ENCODE peak calls at places on chromosomes 7 and 10, in ten cellular contexts. D is neuronal stem cell, B is spleen, S is uterus, H is IMR-90, V is PC-9, Z is GM23338, Y is lower leg skin, X is aorta, J is Peyer's patch. K is an unnamed sample.
A peak's percentile ranks its signal among the peaks of the same experiment; 100 is the strongest.

GRCh38 chr10:94630017-94630688 is 53.4 kb upstream of the CYP2C18 start:
- DNase-seq in D (peak; percentile 37), B (no peak), S (no peak), H (peak; percentile 12), V (no peak), Z (peak; percentile 67), Y (no peak), X (no peak), J (no peak), K (no peak)

GRCh38 chr10:86795353-86795752 is 38.9 kb downstream of the BMPR1A start:
- DNase-seq in D (peak; percentile 64), B (no peak), S (no peak), H (peak; percentile 89), V (peak; percentile 36), Z (peak; percentile 89), Y (no peak), X (no peak), J (no peak), K (no peak)

GRCh38 chr10:63717089-63717715 is 196.0 kb downstream of the REEP3 start:
- DNase-seq in D (no peak), B (no peak), S (no peak), H (no peak), V (no peak), Z (no peak), Y (no peak), X (no peak), J (no peak), K (no peak)

GRCh38 chr10:31374146-31374696 is 55.2 kb downstream of the ZEB1 start:
- DNase-seq in D (no peak), B (no peak), S (no peak), H (peak; percentile 59), V (no peak), Z (no peak), Y (no peak), X (no peak), J (no peak), K (no peak)

GRCh38 chr7:77368974-77369373 is 47.2 kb downstream of the GSAP start:
- DNase-seq in D (no peak), B (no peak), S (no peak), H (peak; percentile 16), V (no peak), Z (no peak), Y (no peak), X (no peak), J (no peak), K (no peak)

GRCh38 chr7:99047526-99048077 is 96.3 kb downstream of the SMURF1 start:
- DNase-seq in D (no peak), B (no peak), S (no peak), H (no peak), V (no peak), Z (no peak), Y (no peak), X (no peak), J (no peak), K (no peak)

GRCh38 chr10:46545861-46546590 is 10.4 kb downstream of the GPRIN2 start:
- DNase-seq in D (no peak), B (peak; percentile 70), S (peak; percentile 7), H (no peak), V (no peak), Z (no peak), Y (no peak), X (peak; percentile 69), J (peak; percentile 14), K (peak; percentile 9)

GRCh38 chr10:96613565-96613964 is 26.8 kb upstream of the TM9SF3 start:
- DNase-seq in D (no peak), B (no peak), S (no peak), H (peak; percentile 3), V (no peak), Z (no peak), Y (no peak), X (no peak), J (no peak), K (peak; percentile 67)

DNA sequence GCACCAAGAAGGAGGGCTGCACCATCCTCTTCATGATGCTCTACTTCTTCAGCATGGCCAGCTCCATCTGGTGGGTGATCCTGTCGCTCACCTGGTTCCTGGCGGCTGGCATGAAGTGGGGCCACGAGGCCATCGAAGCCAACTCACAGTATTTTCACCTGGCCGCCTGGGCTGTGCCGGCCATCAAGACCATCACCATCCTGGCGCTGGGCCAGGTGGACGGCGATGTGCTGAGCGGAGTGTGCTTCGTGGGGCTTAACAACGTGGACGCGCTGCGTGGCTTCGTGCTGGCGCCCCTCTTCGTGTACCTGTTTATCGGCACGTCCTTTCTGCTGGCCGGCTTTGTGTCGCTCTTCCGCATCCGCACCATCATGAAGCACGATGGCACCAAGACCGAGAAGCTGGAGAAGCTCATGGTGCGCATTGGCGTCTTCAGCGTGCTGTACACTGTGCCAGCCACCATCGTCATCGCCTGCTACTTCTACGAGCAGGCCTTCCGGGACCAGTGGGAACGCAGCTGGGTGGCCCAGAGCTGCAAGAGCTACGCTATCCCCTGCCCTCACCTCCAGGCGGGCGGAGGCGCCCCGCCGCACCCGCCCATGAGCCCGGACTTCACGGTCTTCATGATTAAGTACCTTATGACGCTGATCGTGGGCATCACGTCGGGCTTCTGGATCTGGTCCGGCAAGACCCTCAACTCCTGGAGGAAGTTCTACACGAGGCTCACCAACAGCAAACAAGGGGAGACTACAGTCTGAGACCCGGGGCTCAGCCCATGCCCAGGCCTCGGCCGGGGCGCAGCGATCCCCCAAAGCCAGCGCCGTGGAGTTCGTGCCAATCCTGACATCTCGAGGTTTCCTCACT is 2.1 kb downstream of the FZD1 start:
- DNase-seq in D (no peak), B (peak; percentile 76), S (peak; percentile 24), H (peak; percentile 47), V (no peak), Z (peak; percentile 45), Y (no peak), X (peak; percentile 89), J (no peak), K (no peak)
- H3K4me3 ChIP-seq in D (peak overlapping the region; percentile 93), B (peak overlapping the region; percentile 86), S (peak overlapping the region; percentile 62), H (peak overlapping the region; percentile 75), V (no peak overlapping the region), Z (peak overlapping the region; percentile 77), Y (peak overlapping the region; percentile 95), X (peak overlapping the region; percentile 86), J (peak overlapping the region; percentile 90), K (no peak overlapping the region)

GRCh38 chr10:100731603-100732596 is 13.5 kb upstream of the PAX2 start:
- DNase-seq in D (no peak), B (peak; percentile 32), S (no peak), H (no peak), V (no peak), Z (peak; percentile 71), Y (no peak), X (no peak), J (no peak), K (no peak)

GRCh38 chr10:100727808-100728207 is 17.6 kb upstream of the PAX2 start:
- DNase-seq in D (no peak), B (no peak), S (no peak), H (no peak), V (no peak), Z (no peak), Y (no peak), X (no peak), J (no peak), K (no peak)

GRCh38 chr10:100730739-100731602 is 14.4 kb upstream of the PAX2 start:
- DNase-seq in D (no peak), B (peak; percentile 75), S (no peak), H (peak; percentile 6), V (no peak), Z (peak; percentile 41), Y (no peak), X (peak; percentile 73), J (no peak), K (no peak)

GRCh38 chr10:100728928-100729876 is 16.2 kb upstream of the PAX2 start:
- DNase-seq in D (no peak), B (peak; percentile 72), S (no peak), H (peak; percentile 13), V (no peak), Z (peak; percentile 87), Y (no peak), X (peak; percentile 67), J (no peak), K (peak; percentile 45)

DNA sequence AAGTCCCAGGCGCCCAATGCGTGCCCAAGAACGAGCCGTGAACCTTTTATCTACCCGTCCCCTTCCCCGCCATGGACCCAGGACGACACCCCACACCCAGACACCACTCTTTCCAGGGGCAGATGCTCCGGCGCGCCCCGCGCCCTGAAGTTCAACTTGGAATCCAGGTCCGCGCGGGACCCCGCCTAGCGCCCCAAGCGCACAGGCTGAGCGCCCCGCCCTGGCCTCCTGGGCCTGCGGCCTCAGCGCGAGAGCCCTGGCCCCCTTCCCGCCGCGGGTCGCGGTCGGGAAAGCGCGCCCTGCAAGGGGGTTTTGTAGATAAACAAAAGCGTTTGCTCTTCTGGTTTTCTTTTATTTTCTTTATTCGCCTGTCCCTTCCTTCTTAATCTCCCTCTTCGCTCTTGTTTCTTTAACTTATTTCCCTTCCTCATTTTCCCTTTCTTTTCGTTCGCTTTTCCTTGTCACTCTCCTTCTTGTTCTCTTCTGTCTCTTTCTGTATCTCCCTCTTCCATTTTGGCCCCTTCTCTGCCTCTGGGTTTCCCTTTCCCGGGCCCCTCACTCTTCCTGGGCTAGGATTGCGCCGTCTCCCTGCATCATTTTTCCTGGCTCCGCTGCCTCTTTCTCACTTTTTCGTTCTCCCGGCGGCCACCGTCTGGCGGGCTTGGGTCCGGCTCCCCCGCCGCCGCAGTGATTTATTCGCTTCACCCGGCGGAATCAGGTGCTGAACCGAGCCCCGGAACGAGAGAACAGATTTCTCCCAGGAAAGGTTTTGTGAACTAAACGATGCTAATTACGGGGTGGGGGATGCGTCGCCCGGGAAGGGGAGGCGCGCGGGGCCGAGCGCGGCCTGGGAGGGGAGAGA is 15.3 kb upstream of the PAX2 start:
- DNase-seq in D (no peak), B (peak; percentile 60), S (no peak), H (no peak), V (no peak), Z (peak; percentile 58), Y (no peak), X (peak; percentile 73), J (no peak), K (no peak)
- H3K4me3 ChIP-seq in D (no peak overlapping the region), B (peak overlapping the region; percentile 21), S (peak overlapping the region; percentile 13), H (no peak overlapping the region), V (no peak overlapping the region), Z (peak overlapping the region; percentile 46), Y (no peak overlapping the region), X (no peak overlapping the region), J (peak overlapping the region; percentile 14), K (peak overlapping the region; percentile 32)

GRCh38 chr10:3451516-3452185 is 279.1 kb upstream of the PITRM1 start:
- DNase-seq in D (no peak), B (no peak), S (no peak), H (no peak), V (no peak), Z (no peak), Y (no peak), X (no peak), J (no peak), K (no peak)

GRCh38 chr10:3455385-3456334 is 283.1 kb upstream of the PITRM1 start:
- DNase-seq in D (no peak), B (no peak), S (no peak), H (peak; percentile 19), V (no peak), Z (no peak), Y (no peak), X (no peak), J (no peak), K (no peak)

GRCh38 chr10:3452683-3453388 is 280.3 kb upstream of the PITRM1 start:
- DNase-seq in D (no peak), B (no peak), S (no peak), H (peak; percentile 90), V (no peak), Z (no peak), Y (no peak), X (no peak), J (no peak), K (no peak)

GRCh38 chr10:3452234-3452633 is 279.7 kb upstream of the PITRM1 start:
- DNase-seq in D (no peak), B (no peak), S (no peak), H (peak; percentile 97), V (no peak), Z (peak; percentile 72), Y (no peak), X (no peak), J (no peak), K (no peak)
- H3K4me3 ChIP-seq in D (no peak overlapping the region), B (no peak overlapping the region), S (no peak overlapping the region), H (peak overlapping the region; percentile 17), V (no peak overlapping the region), Z (no peak overlapping the region), Y (no peak overlapping the region), X (no peak overlapping the region), J (no peak overlapping the region), K (no peak overlapping the region)

DNA sequence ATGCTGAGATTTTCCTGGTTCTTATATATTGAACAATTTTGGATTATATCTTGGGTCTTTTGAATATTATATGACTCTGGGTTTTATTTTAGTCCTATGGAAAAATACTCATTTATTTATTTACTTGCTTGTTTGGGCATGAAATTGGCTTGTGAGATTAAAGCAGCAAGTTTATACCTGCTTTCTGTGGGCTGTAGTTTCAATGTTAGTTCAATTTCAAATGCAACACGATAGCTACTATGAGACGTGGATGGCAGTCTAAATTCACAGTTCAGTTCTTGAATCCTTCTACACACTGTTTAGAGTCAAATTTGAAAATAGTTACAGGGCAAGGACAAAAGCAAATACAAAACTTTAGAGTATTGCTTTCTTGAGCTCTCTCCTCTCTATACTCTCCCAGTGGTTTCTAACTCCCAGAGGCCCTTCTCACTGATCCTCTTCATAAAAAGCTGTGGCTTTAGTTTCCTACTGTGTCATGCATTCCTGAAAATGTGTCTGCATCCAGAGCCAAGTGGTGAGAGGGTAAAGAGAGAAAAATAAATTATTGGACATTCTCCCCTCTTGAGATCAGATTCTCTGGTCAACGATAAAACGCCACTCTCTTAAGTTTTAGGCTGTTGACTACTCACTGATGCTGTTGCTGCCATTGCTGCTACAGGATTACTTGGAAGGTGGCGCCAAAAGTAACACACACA is 34.4 kb downstream of the POLR1F start:
- DNase-seq in D (no peak), B (no peak), S (no peak), H (no peak), V (no peak), Z (peak; percentile 31), Y (no peak), X (no peak), J (no peak), K (no peak)
- H3K4me3 ChIP-seq in D (no peak overlapping the region), B (no peak overlapping the region), S (no peak overlapping the region), H (no peak overlapping the region), V (no peak overlapping the region), Z (no peak overlapping the region), Y (no peak overlapping the region), X (no peak overlapping the region), J (no peak overlapping the region), K (no peak overlapping the region)

K was measured in adrenal gland.